ENCODE peak calls at places on chromosomes 11 and 22, in four cellular contexts. One of them, this sample, is unnamed.

GRCh38 chr11:32704261-32704660 is 90.2 kb downstream of the CCDC73 start:
- DNase-seq in adrenal gland: no peak
- DNase-seq in kidney: no peak
- DNase-seq in PC-9: no peak
- DNase-seq in this sample: no peak

GRCh38 chr11:98621767-98622166 is 399.0 kb upstream of the CNTN5 start:
- DNase-seq in adrenal gland: no peak
- DNase-seq in kidney: no peak
- DNase-seq in PC-9: no peak
- DNase-seq in this sample: no peak

GRCh38 chr22:50313600-50313999 is 6.2 kb upstream of the PLXNB2 start:
- DNase-seq in adrenal gland: no peak
- DNase-seq in kidney: peak
- DNase-seq in PC-9: no peak
- DNase-seq in this sample: no peak

GRCh38 chr11:14358729-14359439 is at the start of gene RRAS2:
- DNase-seq in adrenal gland: peak
- DNase-seq in kidney: peak
- DNase-seq in PC-9: peak
- DNase-seq in this sample: peak

GRCh38 chr11:124069429-124070401 is 28.6 kb upstream of the OR10G7 start:
- DNase-seq in adrenal gland: no peak
- DNase-seq in kidney: peak
- DNase-seq in PC-9: no peak
- DNase-seq in this sample: peak

GRCh38 chr11:128604723-128605122 is 17.4 kb upstream of the ETS1 start:
- DNase-seq in adrenal gland: no peak
- DNase-seq in kidney: no peak
- DNase-seq in PC-9: no peak
- DNase-seq in this sample: no peak

GRCh38 chr22:20957118-20957690 is 9.9 kb upstream of the AIFM3 start:
- DNase-seq in adrenal gland: no peak
- DNase-seq in kidney: peak
- DNase-seq in PC-9: no peak
- DNase-seq in this sample: no peak

GRCh38 chr11:72574534-72575460 is 99.4 kb downstream of the PDE2A start:
- DNase-seq in adrenal gland: peak
- DNase-seq in kidney: no peak
- DNase-seq in PC-9: no peak
- DNase-seq in this sample: no peak

GRCh38 chr22:23369054-23369685 is 188.9 kb downstream of the BCR start:
- DNase-seq in adrenal gland: no peak
- DNase-seq in kidney: no peak
- DNase-seq in PC-9: no peak
- DNase-seq in this sample: no peak

GRCh38 chr11:65650547-65651338 is 12.0 kb downstream of the RELA start:
- DNase-seq in adrenal gland: peak
- DNase-seq in kidney: peak
- DNase-seq in PC-9: peak
- DNase-seq in this sample: no peak

GRCh38 chr11:61487342-61488025 is 21.1 kb upstream of the LRRC10B start:
- DNase-seq in adrenal gland: no peak
- DNase-seq in kidney: no peak
- DNase-seq in PC-9: no peak
- DNase-seq in this sample: no peak

GRCh38 chr11:1150769-1151365 is 6.9 kb upstream of the MUC5AC start:
- DNase-seq in adrenal gland: no peak
- DNase-seq in kidney: no peak
- DNase-seq in PC-9: peak
- DNase-seq in this sample: peak

GRCh38 chr22:23499845-23500500 is 80.1 kb downstream of the IGLL1 start:
- DNase-seq in adrenal gland: peak
- DNase-seq in kidney: peak
- DNase-seq in PC-9: no peak
- DNase-seq in this sample: peak

GRCh38 chr11:83272627-83273026 is 13.5 kb downstream of the CCDC90B start:
- DNase-seq in adrenal gland: no peak
- DNase-seq in kidney: no peak
- DNase-seq in PC-9: peak
- DNase-seq in this sample: no peak

GRCh38 chr11:68099474-68100405 is 21.4 kb downstream of the CHKA start:
- DNase-seq in adrenal gland: peak
- DNase-seq in kidney: no peak
- DNase-seq in PC-9: no peak
- DNase-seq in this sample: no peak

GRCh38 chr11:70319694-70320093 is 49.2 kb downstream of the PPFIA1 start:
- DNase-seq in adrenal gland: no peak
- DNase-seq in kidney: no peak
- DNase-seq in PC-9: no peak
- DNase-seq in this sample: no peak

GRCh38 chr22:49161002-49161850 is 666.4 kb downstream of the BRD1 start:
- DNase-seq in adrenal gland: no peak
- DNase-seq in kidney: peak
- DNase-seq in PC-9: no peak
- DNase-seq in this sample: no peak

GRCh38 chr22:48779661-48780596 is 1047.7 kb downstream of the BRD1 start:
- DNase-seq in adrenal gland: peak
- DNase-seq in kidney: no peak
- DNase-seq in PC-9: no peak
- DNase-seq in this sample: no peak

GRCh38 chr11:119728651-119729580 is at the start of gene NECTIN1:
- DNase-seq in adrenal gland: peak
- DNase-seq in kidney: peak
- DNase-seq in PC-9: peak
- DNase-seq in this sample: peak

GRCh38 chr11:124586247-124586860 is 16.6 kb downstream of the OR8A1 start:
- DNase-seq in adrenal gland: peak
- DNase-seq in kidney: no peak
- DNase-seq in PC-9: no peak
- DNase-seq in this sample: peak

GRCh38 chr11:132125855-132126841 is 755.7 kb downstream of the NTM start:
- DNase-seq in adrenal gland: no peak
- DNase-seq in kidney: no peak
- DNase-seq in PC-9: no peak
- DNase-seq in this sample: no peak

GRCh38 chr11:108873305-108873704 is 208.4 kb downstream of the DDX10 start:
- DNase-seq in adrenal gland: no peak
- DNase-seq in kidney: no peak
- DNase-seq in PC-9: no peak
- DNase-seq in this sample: no peak

GRCh38 chr11:105862736-105863367 is 159.2 kb downstream of the MSANTD4 start:
- DNase-seq in adrenal gland: no peak
- DNase-seq in kidney: no peak
- DNase-seq in PC-9: no peak
- DNase-seq in this sample: no peak

GRCh38 chr11:12818333-12819015 is 144.3 kb downstream of the TEAD1 start:
- DNase-seq in adrenal gland: no peak
- DNase-seq in kidney: no peak
- DNase-seq in PC-9: peak
- DNase-seq in this sample: no peak

GRCh38 chr11:64718084-64718779 is 4.8 kb downstream of the NRXN2 start:
- DNase-seq in adrenal gland: no peak
- DNase-seq in kidney: no peak
- DNase-seq in PC-9: no peak
- DNase-seq in this sample: no peak

GRCh38 chr11:84817998-84818397 is 809.1 kb downstream of the DLG2 start:
- DNase-seq in adrenal gland: no peak
- DNase-seq in kidney: no peak
- DNase-seq in PC-9: peak
- DNase-seq in this sample: no peak

GRCh38 chr11:64919627-64920026 is 2.6 kb upstream of the ATG2A start:
- DNase-seq in adrenal gland: no peak
- DNase-seq in kidney: no peak
- DNase-seq in PC-9: no peak
- DNase-seq in this sample: no peak

GRCh38 chr11:79100093-79100704 is 340.6 kb downstream of the TENM4 start:
- DNase-seq in adrenal gland: peak
- DNase-seq in kidney: no peak
- DNase-seq in PC-9: peak
- DNase-seq in this sample: peak

GRCh38 chr22:24994070-24994763 is 41.7 kb downstream of the KIAA1671 start:
- DNase-seq in adrenal gland: no peak
- DNase-seq in kidney: no peak
- DNase-seq in PC-9: peak
- DNase-seq in this sample: peak

DNA sequence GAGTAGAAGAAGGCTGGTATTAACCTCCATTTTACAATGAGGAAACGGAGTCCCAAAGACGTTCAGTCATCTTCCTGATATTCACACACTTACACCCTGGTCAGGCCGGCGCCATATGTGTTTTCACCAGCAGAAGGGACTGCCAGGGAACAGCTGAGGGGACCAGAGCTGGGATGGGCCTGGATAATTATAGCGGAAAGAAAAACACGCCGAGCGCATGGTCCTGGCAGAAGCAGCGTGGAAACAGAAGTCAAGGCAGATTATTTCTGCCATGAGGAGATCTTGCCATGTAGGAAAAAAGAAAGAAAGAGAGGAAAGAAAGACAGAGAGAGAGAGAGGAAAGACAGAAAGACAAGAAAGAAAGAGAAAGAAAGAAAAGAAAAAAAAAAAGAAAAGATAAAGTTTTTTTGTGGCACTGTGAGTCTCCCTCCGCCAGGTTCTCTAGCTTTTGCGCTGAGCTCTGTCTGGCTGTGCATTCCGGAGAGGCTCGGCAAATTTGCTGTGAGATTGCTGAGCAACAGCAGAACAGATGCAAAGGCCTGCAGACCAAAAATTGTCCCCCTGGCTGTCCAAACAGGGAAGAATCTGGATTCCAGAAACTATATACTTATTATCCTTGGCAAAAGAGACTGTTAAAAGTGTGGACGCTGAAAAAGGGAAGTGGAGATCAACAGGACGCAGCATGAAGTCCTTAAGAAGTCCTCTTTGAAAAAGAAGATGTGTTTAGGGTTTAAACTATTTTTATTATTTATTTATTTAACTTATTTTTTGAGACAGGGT is 1.3 kb upstream of the UCP2 start:
- DNase-seq in adrenal gland: no peak
- DNase-seq in kidney: peak
- DNase-seq in PC-9: no peak
- DNase-seq in this sample: no peak
- H3K4me3 ChIP-seq in adrenal gland: no peak
- H3K4me3 ChIP-seq in kidney: peak
- H3K4me3 ChIP-seq in PC-9: peak
- H3K4me3 ChIP-seq in this sample: peak

GRCh38 chr11:93543292-93543977 is at the start of gene SMCO4:
- DNase-seq in adrenal gland: peak
- DNase-seq in kidney: peak
- DNase-seq in PC-9: peak
- DNase-seq in this sample: peak
- H3K27ac ChIP-seq in adrenal gland: peak
- H3K27ac ChIP-seq in kidney: peak
- H3K27ac ChIP-seq in PC-9: no peak
- H3K27ac ChIP-seq in this sample: peak

DNA sequence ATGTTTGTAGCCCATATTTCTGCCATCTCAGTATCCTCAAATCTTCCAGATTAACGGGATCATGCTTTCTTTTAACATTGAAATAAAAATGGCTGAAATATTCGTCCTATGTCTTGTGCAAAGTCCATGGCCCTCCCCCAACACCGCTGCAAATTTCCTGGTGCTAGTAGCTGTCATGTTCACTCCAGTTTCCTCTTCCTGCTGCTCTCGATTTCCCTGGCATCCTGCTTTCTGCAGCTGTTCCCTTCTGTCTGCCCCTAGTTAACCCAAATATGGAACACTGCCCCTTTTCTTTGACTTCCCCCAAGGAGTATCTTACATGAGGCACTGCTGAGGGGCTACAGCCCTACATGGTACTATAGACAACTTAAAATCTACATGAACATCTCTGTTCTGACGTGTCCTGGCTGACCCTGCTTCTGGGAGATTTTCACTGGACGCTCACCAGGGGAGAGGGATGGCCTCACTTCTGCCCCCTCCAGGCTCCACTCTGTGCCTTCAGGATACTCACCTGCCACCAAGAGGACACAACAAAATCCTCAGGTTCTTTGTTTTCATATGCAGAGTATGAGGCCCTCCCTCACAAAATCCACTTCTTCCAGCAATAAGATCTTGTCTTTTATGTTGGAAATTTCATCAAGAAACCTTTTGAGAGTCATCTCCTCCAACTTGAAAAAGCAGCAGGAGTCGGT is 29.4 kb upstream of the SCUBE2 start:
- DNase-seq in adrenal gland: no peak
- DNase-seq in kidney: no peak
- DNase-seq in PC-9: no peak
- DNase-seq in this sample: no peak
- TF ChIP-seq CTCF in adrenal gland: peak
- TF ChIP-seq CTCF in kidney: no peak
- TF ChIP-seq CTCF in PC-9: peak
- TF ChIP-seq CTCF in this sample: no peak

GRCh38 chr11:73757598-73757997 is 3.3 kb downstream of the RAB6A start:
- DNase-seq in adrenal gland: no peak
- DNase-seq in kidney: no peak
- DNase-seq in PC-9: no peak
- DNase-seq in this sample: no peak
- H3K4me3 ChIP-seq in adrenal gland: no peak
- H3K4me3 ChIP-seq in kidney: no peak
- H3K4me3 ChIP-seq in PC-9: no peak
- H3K4me3 ChIP-seq in this sample: no peak

DNA sequence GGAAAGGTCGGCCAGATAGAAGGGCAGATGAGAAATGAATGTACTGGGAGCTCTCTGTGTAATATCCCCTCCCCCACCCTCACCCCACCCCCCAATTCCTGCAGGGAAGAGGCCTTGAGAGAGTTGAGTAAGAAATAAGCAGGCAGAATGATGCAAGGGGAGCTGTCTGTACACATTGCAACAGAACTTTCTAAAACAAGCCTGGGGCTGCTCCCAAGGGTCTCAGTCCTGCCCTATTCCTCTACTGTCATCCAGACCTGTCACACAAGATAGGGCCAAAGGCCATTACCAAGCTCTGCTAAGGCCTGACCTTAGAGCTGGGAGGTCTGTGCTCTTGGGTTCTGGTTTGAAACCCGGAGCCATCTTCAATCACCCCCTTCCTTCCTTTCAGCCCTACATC is 5.7 kb upstream of the DGAT2 start:
- DNase-seq in adrenal gland: no peak
- DNase-seq in kidney: peak
- DNase-seq in PC-9: peak
- DNase-seq in this sample: no peak
- H3K27ac ChIP-seq in adrenal gland: no peak
- H3K27ac ChIP-seq in kidney: no peak
- H3K27ac ChIP-seq in PC-9: peak
- H3K27ac ChIP-seq in this sample: no peak

GRCh38 chr22:17796695-17797094 is 22.4 kb upstream of the BID start:
- DNase-seq in adrenal gland: no peak
- DNase-seq in kidney: no peak
- DNase-seq in PC-9: no peak
- DNase-seq in this sample: no peak

GRCh38 chr22:17794726-17795125 is 20.5 kb upstream of the BID start:
- DNase-seq in adrenal gland: no peak
- DNase-seq in kidney: no peak
- DNase-seq in PC-9: no peak
- DNase-seq in this sample: no peak

GRCh38 chr22:17795143-17795542 is 20.9 kb upstream of the BID start:
- DNase-seq in adrenal gland: no peak
- DNase-seq in kidney: no peak
- DNase-seq in PC-9: no peak
- DNase-seq in this sample: no peak

GRCh38 chr22:17797721-17798559 is 23.7 kb upstream of the BID start:
- DNase-seq in adrenal gland: no peak
- DNase-seq in kidney: no peak
- DNase-seq in PC-9: no peak
- DNase-seq in this sample: no peak

GRCh38 chr22:17795661-17796548 is 21.6 kb upstream of the BID start:
- DNase-seq in adrenal gland: no peak
- DNase-seq in kidney: no peak
- DNase-seq in PC-9: no peak
- DNase-seq in this sample: no peak
- TF ChIP-seq CTCF in adrenal gland: no peak
- TF ChIP-seq CTCF in kidney: no peak
- TF ChIP-seq CTCF in PC-9: no peak
- TF ChIP-seq CTCF in this sample: no peak